ENCODE peak calls at places on chromosome 1, in nine cellular contexts. P, B, W, E, M, K, G, Q and H are unnamed samples.

GRCh38 chr1:24189528-24189927 is 2.4 kb upstream of the IFNLR1 start:
- DNase-seq in B (no peak), W (no peak), M (no peak), K (peak), E (peak), P (no peak), G (no peak), Q (no peak), H (peak)

GRCh38 chr1:56025942-56026341 is 553.4 kb downstream of the PLPP3 start:
- DNase-seq in G (no peak), W (no peak), P (no peak), M (no peak), B (no peak), K (no peak), E (no peak), Q (no peak), H (no peak)

GRCh38 chr1:15966081-15966955 is 9.6 kb downstream of the ZBTB17 start:
- DNase-seq in M (peak), K (peak), G (no peak), P (peak), B (no peak), E (peak), W (no peak), Q (no peak), H (peak)

GRCh38 chr1:9653783-9654517 is 2.4 kb downstream of the PIK3CD start:
- DNase-seq in W (no peak), G (no peak), K (peak), M (no peak), B (no peak), Q (no peak), E (peak), P (peak), H (peak)

GRCh38 chr1:230308039-230308438 is 118.1 kb downstream of the PGBD5 start:
- DNase-seq in B (peak), W (peak), G (no peak), M (no peak), K (no peak), Q (no peak), E (no peak), P (no peak), H (no peak)

GRCh38 chr1:196309386-196309785 is 298.9 kb downstream of the KCNT2 start:
- DNase-seq in E (no peak), B (peak), W (no peak), Q (peak), G (no peak), M (peak), K (no peak), P (no peak), H (no peak)

GRCh38 chr1:189131576-189131975 is 1346.1 kb downstream of the BRINP3 start:
- DNase-seq in G (no peak), E (no peak), W (no peak), M (no peak), Q (no peak), P (no peak), K (no peak), B (no peak), H (no peak)

GRCh38 chr1:116246174-116246573 is 126.9 kb upstream of the ATP1A1 start:
- DNase-seq in E (no peak), K (no peak), G (no peak), M (no peak), B (no peak), Q (no peak), W (no peak), P (no peak), H (no peak)

GRCh38 chr1:156726549-156727226 is 1.6 kb upstream of the METTL25B start:
- DNase-seq in M (peak), W (no peak), G (no peak), B (peak), K (peak), Q (peak), P (peak), E (no peak), H (no peak)

GRCh38 chr1:64062529-64062928 is 140.9 kb upstream of the UBE2U start:
- DNase-seq in Q (no peak), M (no peak), K (no peak), W (no peak), P (no peak), G (no peak), E (no peak), B (no peak), H (no peak)

GRCh38 chr1:111406325-111406768 is 21.2 kb downstream of the OVGP1 start:
- DNase-seq in K (peak), P (peak), W (peak), G (peak), B (no peak), Q (no peak), E (peak), M (no peak), H (peak)